ENCODE peak calls at places on chromosome 12, in nine cellular contexts. One of them, this sample, is unnamed.

GRCh38 chr12:56947633-56948535 is 9.5 kb downstream of the RDH16 start:
- DNase-seq in suprapubic skin: no peak
- DNase-seq in AG08395: no peak
- DNase-seq in T1000: no peak
- DNase-seq in T-helper 2 cell: no peak
- DNase-seq in activated naive CD4-positive, alpha-beta T cell: no peak
- DNase-seq in GM03348: no peak
- DNase-seq in DMS153: no peak
- DNase-seq in neural crest cell: no peak
- DNase-seq in this sample: no peak

GRCh38 chr12:10940389-10940788 is 1.3 kb upstream of the TAS2R14 start:
- DNase-seq in suprapubic skin: no peak
- DNase-seq in AG08395: peak
- DNase-seq in T1000: no peak
- DNase-seq in T-helper 2 cell: no peak
- DNase-seq in activated naive CD4-positive, alpha-beta T cell: no peak
- DNase-seq in GM03348: peak
- DNase-seq in DMS153: no peak
- DNase-seq in neural crest cell: no peak
- DNase-seq in this sample: peak

GRCh38 chr12:53208877-53209463 is 1.9 kb upstream of the ITGB7 start:
- DNase-seq in suprapubic skin: peak
- DNase-seq in AG08395: no peak
- DNase-seq in T1000: no peak
- DNase-seq in T-helper 2 cell: no peak
- DNase-seq in activated naive CD4-positive, alpha-beta T cell: no peak
- DNase-seq in GM03348: no peak
- DNase-seq in DMS153: no peak
- DNase-seq in neural crest cell: no peak
- DNase-seq in this sample: no peak

GRCh38 chr12:48001426-48002178 is 2.7 kb downstream of the COL2A1 start:
- DNase-seq in suprapubic skin: no peak
- DNase-seq in AG08395: peak
- DNase-seq in T1000: no peak
- DNase-seq in T-helper 2 cell: no peak
- DNase-seq in activated naive CD4-positive, alpha-beta T cell: no peak
- DNase-seq in GM03348: peak
- DNase-seq in DMS153: no peak
- DNase-seq in neural crest cell: peak
- DNase-seq in this sample: peak

GRCh38 chr12:30806989-30807694 is 52.4 kb upstream of the CAPRIN2 start:
- DNase-seq in suprapubic skin: no peak
- DNase-seq in AG08395: peak
- DNase-seq in T1000: peak
- DNase-seq in T-helper 2 cell: no peak
- DNase-seq in activated naive CD4-positive, alpha-beta T cell: no peak
- DNase-seq in GM03348: peak
- DNase-seq in DMS153: peak
- DNase-seq in neural crest cell: no peak
- DNase-seq in this sample: peak

GRCh38 chr12:45369065-45369464 is 153.2 kb downstream of the ANO6 start:
- DNase-seq in suprapubic skin: no peak
- DNase-seq in AG08395: peak
- DNase-seq in T1000: peak
- DNase-seq in T-helper 2 cell: no peak
- DNase-seq in activated naive CD4-positive, alpha-beta T cell: no peak
- DNase-seq in GM03348: peak
- DNase-seq in DMS153: no peak
- DNase-seq in neural crest cell: no peak
- DNase-seq in this sample: peak

GRCh38 chr12:98861232-98861631 is 216.1 kb downstream of the APAF1 start:
- DNase-seq in suprapubic skin: no peak
- DNase-seq in AG08395: no peak
- DNase-seq in T1000: no peak
- DNase-seq in T-helper 2 cell: no peak
- DNase-seq in activated naive CD4-positive, alpha-beta T cell: no peak
- DNase-seq in GM03348: no peak
- DNase-seq in DMS153: no peak
- DNase-seq in neural crest cell: no peak
- DNase-seq in this sample: no peak

GRCh38 chr12:30967026-30967425 is 40.5 kb downstream of the TSPAN11 start:
- DNase-seq in suprapubic skin: no peak
- DNase-seq in AG08395: no peak
- DNase-seq in T1000: no peak
- DNase-seq in T-helper 2 cell: no peak
- DNase-seq in activated naive CD4-positive, alpha-beta T cell: no peak
- DNase-seq in GM03348: no peak
- DNase-seq in DMS153: no peak
- DNase-seq in neural crest cell: no peak
- DNase-seq in this sample: no peak

GRCh38 chr12:53205747-53206146 is 1.3 kb downstream of the ITGB7 start:
- DNase-seq in suprapubic skin: peak
- DNase-seq in AG08395: peak
- DNase-seq in T1000: peak
- DNase-seq in T-helper 2 cell: no peak
- DNase-seq in activated naive CD4-positive, alpha-beta T cell: no peak
- DNase-seq in GM03348: peak
- DNase-seq in DMS153: no peak
- DNase-seq in neural crest cell: no peak
- DNase-seq in this sample: peak

GRCh38 chr12:71947645-71948105 is 9.0 kb downstream of the TPH2 start:
- DNase-seq in suprapubic skin: no peak
- DNase-seq in AG08395: peak
- DNase-seq in T1000: no peak
- DNase-seq in T-helper 2 cell: no peak
- DNase-seq in activated naive CD4-positive, alpha-beta T cell: no peak
- DNase-seq in GM03348: peak
- DNase-seq in DMS153: peak
- DNase-seq in neural crest cell: peak
- DNase-seq in this sample: peak

GRCh38 chr12:15883536-15883935 is 1.3 kb downstream of the STRAP start:
- DNase-seq in suprapubic skin: no peak
- DNase-seq in AG08395: no peak
- DNase-seq in T1000: no peak
- DNase-seq in T-helper 2 cell: no peak
- DNase-seq in activated naive CD4-positive, alpha-beta T cell: no peak
- DNase-seq in GM03348: peak
- DNase-seq in DMS153: no peak
- DNase-seq in neural crest cell: no peak
- DNase-seq in this sample: peak

GRCh38 chr12:120013659-120014380 is 24.8 kb downstream of the BICDL1 start:
- DNase-seq in suprapubic skin: no peak
- DNase-seq in AG08395: no peak
- DNase-seq in T1000: no peak
- DNase-seq in T-helper 2 cell: no peak
- DNase-seq in activated naive CD4-positive, alpha-beta T cell: no peak
- DNase-seq in GM03348: no peak
- DNase-seq in DMS153: no peak
- DNase-seq in neural crest cell: no peak
- DNase-seq in this sample: no peak

GRCh38 chr12:102740157-102741032 is 176.6 kb downstream of the PAH start:
- DNase-seq in suprapubic skin: no peak
- DNase-seq in AG08395: peak
- DNase-seq in T1000: no peak
- DNase-seq in T-helper 2 cell: no peak
- DNase-seq in activated naive CD4-positive, alpha-beta T cell: no peak
- DNase-seq in GM03348: peak
- DNase-seq in DMS153: peak
- DNase-seq in neural crest cell: no peak
- DNase-seq in this sample: peak

GRCh38 chr12:88238406-88238805 is 96.3 kb downstream of the TMTC3 start:
- DNase-seq in suprapubic skin: no peak
- DNase-seq in AG08395: no peak
- DNase-seq in T1000: no peak
- DNase-seq in T-helper 2 cell: no peak
- DNase-seq in activated naive CD4-positive, alpha-beta T cell: no peak
- DNase-seq in GM03348: no peak
- DNase-seq in DMS153: no peak
- DNase-seq in neural crest cell: no peak
- DNase-seq in this sample: no peak

This sample was measured in AG20443.